ENCODE peak calls at places on chromosomes 16 and 17, in seven cellular contexts. O is fibroblast of lung, L is adipocyte, I is body of pancreas, S is suprapubic skin, W is neural progenitor cell, T is dorsolateral prefrontal cortex. B is an unnamed sample.

GRCh38 chr16:84095466-84095865 is 21.3 kb downstream of the MBTPS1 start:
- DNase-seq in O (no peak), T (no peak), I (no peak), W (no peak), L (no peak), S (no peak), B (no peak)

GRCh38 chr16:56294599-56294998 is 103.3 kb downstream of the GNAO1 start:
- DNase-seq in T (no peak), S (no peak), O (peak), I (no peak), W (no peak), L (peak), B (no peak)

GRCh38 chr16:12096828-12097522 is 120.4 kb downstream of the SNX29 start:
- DNase-seq in T (no peak), O (no peak), L (no peak), W (no peak), I (no peak), S (no peak), B (no peak)

GRCh38 chr16:8641671-8642070 is 20.2 kb downstream of the METTL22 start:
- DNase-seq in I (no peak), T (no peak), O (no peak), S (no peak), L (no peak), W (no peak), B (no peak)

GRCh38 chr16:85387171-85387507 is 226.0 kb upstream of the GSE1 start:
- DNase-seq in L (no peak), I (peak), O (no peak), W (no peak), S (no peak), T (no peak), B (no peak)

GRCh38 chr16:24834459-24835335 is 11.1 kb upstream of the SLC5A11 start:
- DNase-seq in S (no peak), O (peak), I (no peak), L (peak), W (peak), T (no peak), B (no peak)

GRCh38 chr17:49482144-49482817 is 12.8 kb upstream of the NGFR start:
- DNase-seq in S (no peak), L (no peak), I (no peak), O (no peak), T (no peak), W (no peak), B (no peak)

GRCh38 chr16:89401641-89402445 is 88.5 kb downstream of the ANKRD11 start:
- DNase-seq in W (no peak), I (no peak), L (peak), S (no peak), T (no peak), O (no peak), B (peak)

GRCh38 chr17:74547736-74548135 is 1.8 kb upstream of the CD300C start:
- DNase-seq in I (no peak), T (no peak), L (no peak), S (no peak), W (no peak), O (no peak), B (no peak)

GRCh38 chr16:72740346-72740745 is 307.6 kb downstream of the ZFHX3 start:
- DNase-seq in S (no peak), I (no peak), O (no peak), L (no peak), W (no peak), T (no peak), B (no peak)

GRCh38 chr17:64707077-64707591 is 45.0 kb upstream of the SMURF2 start:
- DNase-seq in O (peak), I (peak), W (no peak), L (peak), T (peak), S (peak), B (peak)

DNA sequence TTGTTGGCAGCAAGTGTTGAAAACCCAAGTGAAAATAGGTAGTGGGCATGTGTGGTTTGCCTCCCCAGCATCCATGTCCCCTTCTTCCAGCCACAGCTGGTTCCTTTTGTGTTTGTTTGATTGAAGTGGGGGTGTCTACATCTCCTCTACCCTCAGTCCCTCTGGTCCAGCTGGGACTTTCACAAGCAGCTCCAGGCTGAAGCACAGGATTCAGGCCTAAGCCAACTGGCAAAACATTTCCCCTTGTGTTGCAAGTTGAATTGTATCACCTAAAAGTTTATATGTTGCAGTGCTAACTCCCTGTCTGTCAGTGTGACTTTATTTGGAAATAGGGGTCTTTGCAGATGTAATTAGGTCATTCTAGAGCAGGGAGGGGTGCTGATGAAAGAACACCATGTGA is 205.9 kb upstream of the ASIC2 start:
- DNase-seq in L (no peak), I (no peak), T (no peak), O (no peak), S (no peak), W (no peak), B (no peak)
- H3K4me3 ChIP-seq in L (no peak), I (no peak), T (no peak), O (no peak), S (peak), W (no peak), B (no peak)

DNA sequence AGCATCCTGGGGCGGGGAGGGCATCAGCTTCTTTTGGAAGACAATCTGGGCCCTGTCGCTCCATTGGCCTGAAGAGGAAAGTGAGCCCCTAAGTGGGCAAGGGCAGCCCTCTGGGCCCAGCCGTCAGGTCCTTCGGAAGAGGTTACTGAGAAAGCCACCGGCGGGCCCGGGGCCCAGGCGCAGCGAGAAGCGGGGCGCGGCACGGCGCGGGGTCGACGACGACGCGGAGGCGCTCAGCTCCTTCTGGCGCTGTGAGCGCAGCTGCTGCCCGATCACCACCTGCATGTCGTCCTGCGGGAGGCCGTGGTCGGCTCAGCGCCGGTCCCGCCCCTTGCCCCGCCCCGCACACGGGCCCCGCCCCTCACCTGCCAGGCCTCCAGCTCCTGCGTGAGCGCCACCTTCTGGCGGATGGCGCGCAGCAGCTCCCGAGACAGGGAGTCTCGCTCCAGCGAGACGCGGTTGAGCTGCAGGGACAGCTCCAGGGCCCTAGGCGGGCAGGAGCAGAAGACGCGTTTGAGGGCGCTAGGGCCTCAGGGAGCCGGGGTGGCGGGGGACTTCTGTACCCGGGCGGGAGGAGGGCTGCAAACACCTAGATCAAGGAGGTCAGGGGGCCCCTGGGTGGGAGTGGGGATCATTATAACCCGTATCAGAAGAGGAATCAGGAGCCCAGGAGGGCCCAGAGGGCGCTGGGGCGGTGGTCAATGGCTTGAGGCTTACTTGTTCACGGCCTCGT is 4.3 kb downstream of the THOC6 start:
- DNase-seq in I (peak), S (no peak), O (peak), L (peak), W (peak), T (peak), B (peak)
- H3K4me3 ChIP-seq in I (no peak), S (peak), O (no peak), L (no peak), W (peak), T (peak), B (no peak)

GRCh38 chr17:82664701-82665182 is 16.5 kb upstream of the WDR45B start:
- DNase-seq in S (no peak), I (no peak), T (no peak), L (no peak), W (peak), O (no peak), B (no peak)

GRCh38 chr17:82663381-82664275 is 15.4 kb upstream of the WDR45B start:
- DNase-seq in O (no peak), S (no peak), I (no peak), W (no peak), T (no peak), L (no peak), B (no peak)

GRCh38 chr17:82662711-82663261 is 14.5 kb upstream of the WDR45B start:
- DNase-seq in S (no peak), I (no peak), W (no peak), T (no peak), O (no peak), L (no peak), B (no peak)

GRCh38 chr17:82665226-82665625 is 17.0 kb upstream of the WDR45B start:
- DNase-seq in O (no peak), T (no peak), W (no peak), S (no peak), L (no peak), I (no peak), B (no peak)

DNA sequence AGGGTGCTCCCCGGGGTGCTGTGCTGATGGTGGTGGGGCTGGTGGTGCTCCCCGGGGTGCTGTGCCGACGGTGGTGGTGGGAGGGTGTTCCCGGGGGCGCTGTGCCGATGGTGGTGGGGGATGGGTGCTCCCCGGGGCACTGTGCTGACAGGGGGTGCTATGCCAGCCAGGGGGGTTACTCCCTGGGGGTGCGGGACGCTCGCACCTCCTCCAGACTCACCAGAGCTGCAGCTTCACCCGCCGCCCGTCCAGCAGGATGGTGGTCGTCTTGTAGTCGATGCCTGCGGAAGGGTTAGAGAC is 16.0 kb upstream of the WDR45B start:
- DNase-seq in O (no peak), I (no peak), L (no peak), W (no peak), T (no peak), S (no peak), B (no peak)
- H3K4me3 ChIP-seq in O (no peak), I (no peak), L (no peak), W (no peak), T (peak), S (no peak), B (no peak)

GRCh38 chr17:19755821-19756510 is 7.9 kb upstream of the ALDH3A1 start:
- DNase-seq in O (no peak), I (no peak), T (no peak), L (no peak), S (peak), W (no peak), B (no peak)
- H3K4me3 ChIP-seq in O (no peak), I (no peak), T (no peak), L (no peak), S (no peak), W (no peak), B (no peak)

GRCh38 chr16:20906871-20907255 is 6.3 kb downstream of the LYRM1 start:
- DNase-seq in O (peak), W (no peak), T (no peak), L (no peak), I (no peak), S (no peak), B (no peak)
- H3K4me3 ChIP-seq in O (peak), W (no peak), T (no peak), L (peak), I (no peak), S (no peak), B (no peak)

GRCh38 chr16:57645691-57646387 is 17.4 kb downstream of the ADGRG1 start:
- DNase-seq in I (no peak), L (peak), T (no peak), O (peak), S (no peak), W (no peak), B (no peak)

GRCh38 chr16:57646388-57647039 is 18.1 kb downstream of the ADGRG1 start:
- DNase-seq in L (no peak), O (no peak), S (no peak), I (no peak), T (no peak), W (no peak), B (no peak)

GRCh38 chr16:57648125-57648524 is 19.7 kb downstream of the ADGRG1 start:
- DNase-seq in O (no peak), W (no peak), S (no peak), I (no peak), L (no peak), T (no peak), B (no peak)

GRCh38 chr16:57648590-57649442 is 19.3 kb upstream of the ADGRG3 start:
- DNase-seq in O (peak), W (peak), S (peak), T (peak), L (peak), I (peak), B (no peak)

DNA sequence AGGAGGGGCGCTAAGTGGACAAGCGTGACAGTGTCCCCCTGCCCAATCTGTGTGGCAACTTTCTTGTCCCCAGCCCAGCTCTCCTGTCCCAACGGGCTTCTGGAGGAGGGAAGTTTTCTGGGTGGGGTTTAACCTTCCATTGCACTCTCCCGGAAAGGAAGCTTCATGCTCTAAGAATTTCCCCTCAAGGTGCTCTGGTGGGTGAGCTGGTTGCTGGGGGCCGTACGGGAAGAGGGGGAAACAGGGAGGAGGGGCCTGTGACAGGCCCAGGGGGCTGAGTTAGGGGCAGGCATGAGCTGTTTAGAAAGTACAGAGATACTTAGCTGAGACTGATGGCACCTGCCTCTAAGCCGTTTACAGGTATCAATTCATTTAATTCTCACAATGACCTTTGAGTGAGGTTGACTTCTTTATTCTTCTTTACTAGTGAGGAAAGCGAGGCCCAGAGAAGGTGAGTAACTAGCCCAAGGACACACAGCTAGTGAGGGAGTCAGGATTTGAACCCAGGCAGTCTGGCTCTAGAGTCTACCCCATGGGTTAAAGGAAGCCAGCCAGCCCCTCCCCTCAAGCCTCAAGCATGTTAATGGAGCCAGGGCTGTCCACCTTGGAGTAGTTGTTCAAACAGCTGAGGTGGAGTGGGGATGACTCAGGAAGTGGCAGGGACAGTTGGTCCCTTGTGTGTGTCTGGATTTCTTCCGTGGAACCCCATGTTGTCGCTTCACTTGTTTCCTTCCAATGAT is 18.9 kb downstream of the ADGRG1 start:
- DNase-seq in T (no peak), O (no peak), L (no peak), S (no peak), I (no peak), W (no peak), B (no peak)
- H3K4me3 ChIP-seq in T (no peak), O (no peak), L (no peak), S (no peak), I (no peak), W (no peak), B (no peak)

B was measured in skeletal muscle cell.